ENCODE peak calls at places on chromosomes 3 and 15, in four cellular contexts. G is spleen, Z is suprapubic skin, P is breast epithelium. U is an unnamed sample. For H3K4me1 and H3K9me3, the result is how much of the 10 kb centered on the place peaks cover.

GRCh38 chr3:170327040-170327808 is 30.3 kb upstream of the SKIL start:
- DNase-seq in P (no peak), Z (no peak), G (no peak), U (no peak)

GRCh38 chr15:47294765-47295259 is 422.5 kb upstream of the SEMA6D start:
- DNase-seq in P (no peak), Z (no peak), G (no peak), U (no peak)

GRCh38 chr3:7144696-7145308 is 283.9 kb downstream of the GRM7 start:
- DNase-seq in Z (no peak), P (no peak), G (no peak), U (no peak)

GRCh38 chr3:108036984-108037741 is 53.7 kb downstream of the CD47 start:
- DNase-seq in Z (no peak), G (no peak), P (no peak), U (no peak)

GRCh38 chr3:158725348-158725966 is 6.8 kb downstream of the RARRES1 start:
- DNase-seq in G (no peak), Z (no peak), P (peak), U (no peak)

GRCh38 chr15:70088887-70089691 is 8.6 kb downstream of the TLE3 start:
- DNase-seq in Z (no peak), G (peak), P (no peak), U (no peak)

GRCh38 chr3:661356-661755 is 431.5 kb upstream of the CNTN6 start:
- DNase-seq in P (no peak), G (no peak), Z (no peak), U (no peak)

GRCh38 chr15:99683000-99683670 is 50.1 kb downstream of the LYSMD4 start:
- DNase-seq in Z (no peak), P (no peak), G (no peak), U (no peak)

DNA sequence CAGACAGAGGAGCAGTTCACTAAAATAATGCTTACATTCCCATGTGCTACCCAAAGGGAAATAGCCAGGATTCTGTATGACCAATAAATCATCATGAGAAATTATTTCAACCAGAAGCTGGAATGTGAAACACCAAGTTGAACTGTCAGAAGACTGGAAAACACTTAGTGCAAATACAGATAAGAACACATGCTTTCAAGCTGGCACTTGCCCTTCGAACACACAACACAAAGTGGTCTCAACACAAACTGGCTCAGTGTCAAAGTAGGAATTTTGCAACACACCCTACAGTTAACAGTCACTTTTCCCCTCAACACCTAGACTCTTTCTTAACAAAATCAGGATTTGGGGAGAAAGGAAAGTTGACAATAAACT is 1.3 kb downstream of the FSD2 start:
- DNase-seq in P (no peak), Z (no peak), G (no peak), U (no peak)
- TF ChIP-seq POLR2AphosphoS5 in P (no peak), Z (no peak), G (no peak), U (no peak)

GRCh38 chr3:30440147-30440604 is 166.2 kb upstream of the TGFBR2 start:
- DNase-seq in P (no peak), Z (no peak), G (no peak), U (peak)
- H3K4me1 ChIP-seq in P (under half), Z (under half), G (under half), U (under half)

GRCh38 chr15:25238716-25239470 is 199.9 kb downstream of the UBE3A start:
- DNase-seq in Z (peak), P (no peak), G (peak), U (no peak)

GRCh38 chr15:25237291-25237978 is 201.4 kb downstream of the UBE3A start:
- DNase-seq in P (no peak), Z (no peak), G (peak), U (no peak)

GRCh38 chr15:25236861-25237155 is 202.0 kb downstream of the UBE3A start:
- DNase-seq in P (no peak), G (no peak), Z (no peak), U (no peak)

GRCh38 chr15:25239471-25240345 is 199.1 kb downstream of the UBE3A start:
- DNase-seq in P (no peak), G (peak), Z (peak), U (no peak)

GRCh38 chr15:25238126-25238525 is 200.7 kb downstream of the UBE3A start:
- DNase-seq in P (no peak), G (peak), Z (no peak), U (no peak)
- H3K9me3 ChIP-seq in P (half or more), G (under half), Z (under half), U (half or more)

DNA sequence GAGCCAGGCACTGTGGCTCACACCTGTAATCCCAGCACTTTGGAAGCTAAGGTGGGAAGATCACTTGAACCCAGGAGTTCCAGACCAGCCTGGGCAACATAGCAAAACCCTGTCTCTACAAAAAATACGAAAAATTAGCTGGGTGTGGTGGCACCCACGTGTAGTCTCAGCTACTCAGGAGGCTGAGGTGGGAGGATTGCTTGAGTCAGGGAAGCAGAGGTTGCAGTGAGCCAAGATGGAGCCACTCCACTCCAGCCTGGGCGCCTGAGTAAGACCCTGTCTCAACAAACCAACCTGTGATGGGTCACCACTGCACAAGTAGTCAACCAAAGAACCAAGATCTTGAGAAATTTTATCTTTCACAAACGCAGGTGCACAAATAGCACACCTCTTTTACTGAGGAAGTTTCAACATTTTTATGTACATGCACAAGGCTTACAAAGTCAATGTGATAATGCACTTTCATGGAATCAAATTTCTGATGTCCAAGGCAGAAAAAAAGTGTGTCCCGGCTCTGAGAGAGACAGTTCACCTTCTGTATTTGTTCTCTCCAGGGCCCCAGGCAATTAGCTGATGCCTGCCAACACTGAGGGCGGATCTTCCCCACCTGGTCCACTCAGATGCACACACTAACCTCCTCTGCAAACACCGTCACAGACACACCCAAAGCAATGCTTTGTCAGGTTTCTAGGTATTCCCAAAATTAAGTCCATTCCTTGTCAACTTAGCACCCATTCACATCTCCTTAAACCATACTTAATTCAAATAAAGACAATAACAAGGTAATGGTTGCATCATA is 12.4 kb downstream of the ACAA1 start:
- DNase-seq in Z (no peak), G (no peak), P (no peak), U (peak)
- TF ChIP-seq POLR2AphosphoS5 in Z (no peak), G (no peak), P (no peak), U (no peak)

DNA sequence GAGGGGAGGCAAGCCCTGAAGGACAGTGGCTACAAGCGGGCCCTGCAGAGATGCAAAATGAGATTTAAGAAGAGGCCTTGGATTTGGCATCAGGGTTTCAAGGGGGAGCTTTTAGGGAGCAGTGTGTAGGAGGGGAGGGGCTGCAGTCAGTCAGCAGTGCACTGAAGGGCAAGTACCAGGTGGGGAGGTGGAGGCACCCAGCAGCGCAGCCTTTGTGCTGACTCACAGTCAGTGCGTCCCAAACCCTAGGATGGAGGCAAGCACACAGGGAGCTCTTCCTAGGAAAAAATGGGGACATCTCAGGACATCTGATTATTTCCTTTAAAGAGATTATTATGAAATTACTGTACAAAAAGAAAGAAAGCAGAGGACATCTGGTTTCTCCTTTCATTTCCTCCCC is 80.0 kb downstream of the AAGAB start:
- DNase-seq in G (no peak), Z (no peak), P (no peak), U (no peak)
- H3K4me1 ChIP-seq in G (under half), Z (under half), P (under half), U (under half)

U was measured in stomach.